ENCODE peak calls at places on chromosomes 3 and 15, in four cellular contexts. V is Peyer's patch, U is AG04450, E is mucosa of descending colon. K is an unnamed sample.

GRCh38 chr3:10310578-10310977 is 10.3 kb downstream of the SEC13 start:
- DNase-seq in E (no peak), V (no peak), U (peak), K (no peak)

GRCh38 chr15:48681274-48681840 is 35.8 kb upstream of the FBN1 start:
- DNase-seq in V (no peak), U (no peak), E (no peak), K (no peak)

GRCh38 chr15:63491979-63492378 is 12.4 kb upstream of the USP3 start:
- DNase-seq in U (peak), V (no peak), E (no peak), K (no peak)

GRCh38 chr3:117304681-117305080 is 595.1 kb downstream of the TUSC7 start:
- DNase-seq in U (no peak), E (no peak), V (no peak), K (no peak)

GRCh38 chr3:194306109-194306686 is 44.9 kb downstream of the CPN2 start:
- DNase-seq in U (no peak), V (no peak), E (no peak), K (no peak)

GRCh38 chr3:150504473-150504872 is 41.8 kb downstream of the SERP1 start:
- DNase-seq in V (no peak), U (no peak), E (no peak), K (no peak)

GRCh38 chr3:43894176-43895049 is 203.7 kb downstream of the ABHD5 start:
- DNase-seq in U (peak), E (peak), V (peak), K (no peak)

GRCh38 chr3:62241279-62241678 is 132.1 kb downstream of the FEZF2 start:
- DNase-seq in U (no peak), E (no peak), V (no peak), K (no peak)

GRCh38 chr15:85988741-85989140 is 90.9 kb upstream of the AGBL1 start:
- DNase-seq in E (no peak), U (no peak), V (no peak), K (no peak)

GRCh38 chr3:127017781-127018180 is 34.9 kb downstream of the PLXNA1 start:
- DNase-seq in V (no peak), U (no peak), E (no peak), K (no peak)

GRCh38 chr15:67125589-67126502 is 60.4 kb downstream of the SMAD3 start:
- DNase-seq in E (no peak), U (peak), V (no peak), K (peak)

GRCh38 chr3:45064512-45065372 is 38.6 kb downstream of the CLEC3B start:
- DNase-seq in E (no peak), U (peak), V (no peak), K (no peak)

GRCh38 chr3:159637895-159638542 is 350.6 kb upstream of the IL12A start:
- DNase-seq in V (no peak), U (peak), E (no peak), K (peak)

GRCh38 chr15:71610991-71611720 is 199.2 kb upstream of the NR2E3 start:
- DNase-seq in U (no peak), E (no peak), V (no peak), K (no peak)

GRCh38 chr3:40718681-40719080 is 193.9 kb downstream of the ZNF621 start:
- DNase-seq in U (no peak), V (no peak), E (no peak), K (no peak)

GRCh38 chr3:66397745-66398144 is 103.1 kb downstream of the LRIG1 start:
- DNase-seq in E (no peak), U (no peak), V (no peak), K (no peak)

GRCh38 chr15:92336588-92336987 is 57.1 kb upstream of the ST8SIA2 start:
- DNase-seq in V (no peak), E (no peak), U (no peak), K (no peak)

GRCh38 chr3:126367316-126367805 is 10.2 kb upstream of the KLF15 start:
- DNase-seq in U (no peak), E (no peak), V (peak), K (no peak)

GRCh38 chr3:105798381-105798934 is 70.4 kb downstream of the CBLB start:
- DNase-seq in V (no peak), U (no peak), E (no peak), K (no peak)

GRCh38 chr15:97561529-97561928 is 399.0 kb upstream of the ARRDC4 start:
- DNase-seq in U (no peak), V (no peak), E (no peak), K (no peak)

GRCh38 chr3:113585720-113586119 is 53.4 kb downstream of the SIDT1 start:
- DNase-seq in V (no peak), U (no peak), E (no peak), K (no peak)

GRCh38 chr3:105944721-105945120 is 75.9 kb upstream of the CBLB start:
- DNase-seq in V (no peak), E (no peak), U (peak), K (no peak)

GRCh38 chr15:95604634-95605036 is 725.9 kb upstream of the NR2F2 start:
- DNase-seq in U (peak), E (no peak), V (no peak), K (no peak)

GRCh38 chr3:195718477-195718984 is 2.2 kb upstream of the MUC20 start:
- DNase-seq in U (no peak), E (no peak), V (no peak), K (no peak)

GRCh38 chr15:71342658-71343057 is 227.4 kb downstream of the THSD4 start:
- DNase-seq in V (no peak), U (no peak), E (no peak), K (no peak)

GRCh38 chr3:185024406-185024805 is 128.5 kb downstream of the C3orf70 start:
- DNase-seq in E (no peak), V (no peak), U (no peak), K (no peak)

GRCh38 chr15:30956216-30956803 is 35.1 kb downstream of the MTMR10 start:
- DNase-seq in V (no peak), E (no peak), U (no peak), K (no peak)

GRCh38 chr3:49570033-49570654 is 15.9 kb downstream of the BSN start:
- DNase-seq in U (no peak), E (no peak), V (no peak), K (no peak)

GRCh38 chr15:31964586-31965307 is 65.6 kb upstream of the CHRNA7 start:
- DNase-seq in E (no peak), U (no peak), V (no peak), K (no peak)

GRCh38 chr3:99789322-99789721 is 28.3 kb upstream of the CMSS1 start:
- DNase-seq in E (no peak), V (no peak), U (peak), K (no peak)

GRCh38 chr3:71064288-71064975 is 519.1 kb downstream of the FOXP1 start:
- DNase-seq in U (no peak), E (peak), V (peak), K (no peak)

GRCh38 chr3:118102737-118103136 is 931.9 kb downstream of the IGSF11 start:
- DNase-seq in V (no peak), U (no peak), E (no peak), K (no peak)

GRCh38 chr3:173986861-173987410 is 589.4 kb downstream of the NLGN1 start:
- DNase-seq in E (no peak), V (no peak), U (no peak), K (no peak)

GRCh38 chr3:115937054-115937453 is 313.7 kb downstream of the GAP43 start:
- DNase-seq in V (no peak), E (no peak), U (no peak), K (no peak)
- TF ChIP-seq CTCF in V (no peak), E (no peak), U (peak), K (peak)

DNA sequence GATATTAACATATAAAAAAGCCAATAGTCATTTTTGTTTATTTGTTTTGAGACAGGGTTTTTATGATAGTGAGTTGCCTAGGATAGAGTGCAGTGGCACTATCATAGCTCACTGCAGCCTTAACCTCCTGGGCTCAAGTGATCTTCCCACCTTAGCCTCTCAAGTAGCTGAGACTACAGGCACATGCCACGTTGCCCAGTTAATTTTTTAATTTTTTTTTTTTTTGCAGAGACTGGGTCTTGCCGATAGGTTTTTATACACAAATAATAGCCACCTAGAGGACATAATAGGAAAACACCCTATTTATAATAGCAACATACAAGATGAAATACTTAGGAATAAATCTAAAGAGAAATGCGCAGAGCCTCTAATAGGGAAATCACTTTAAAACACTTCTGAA is 13.3 kb downstream of the EIF3J start:
- DNase-seq in E (no peak), V (no peak), U (no peak), K (peak)
- TF ChIP-seq CTCF in E (no peak), V (peak), U (peak), K (peak)

DNA sequence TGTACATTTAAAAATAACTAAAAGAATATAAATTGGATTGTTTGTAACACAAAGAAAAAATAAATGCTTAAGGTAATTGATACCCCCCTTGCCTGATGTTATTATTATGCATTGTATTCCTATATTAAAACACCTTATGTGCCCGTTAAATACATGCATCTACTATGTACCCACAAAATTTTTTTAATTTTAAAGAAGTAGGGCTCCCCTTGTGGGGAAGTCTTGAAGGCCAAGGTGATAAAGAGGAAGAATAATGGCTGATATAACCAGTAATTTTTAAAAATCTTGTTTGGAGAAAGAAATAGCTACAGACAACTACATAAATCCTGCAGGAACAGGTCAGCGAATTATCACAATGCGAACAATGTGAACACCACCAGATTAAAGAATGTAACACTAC is 451.7 kb upstream of the ARHGEF26 start:
- DNase-seq in E (no peak), U (no peak), V (no peak), K (no peak)
- TF ChIP-seq CTCF in E (no peak), U (peak), V (no peak), K (peak)

DNA sequence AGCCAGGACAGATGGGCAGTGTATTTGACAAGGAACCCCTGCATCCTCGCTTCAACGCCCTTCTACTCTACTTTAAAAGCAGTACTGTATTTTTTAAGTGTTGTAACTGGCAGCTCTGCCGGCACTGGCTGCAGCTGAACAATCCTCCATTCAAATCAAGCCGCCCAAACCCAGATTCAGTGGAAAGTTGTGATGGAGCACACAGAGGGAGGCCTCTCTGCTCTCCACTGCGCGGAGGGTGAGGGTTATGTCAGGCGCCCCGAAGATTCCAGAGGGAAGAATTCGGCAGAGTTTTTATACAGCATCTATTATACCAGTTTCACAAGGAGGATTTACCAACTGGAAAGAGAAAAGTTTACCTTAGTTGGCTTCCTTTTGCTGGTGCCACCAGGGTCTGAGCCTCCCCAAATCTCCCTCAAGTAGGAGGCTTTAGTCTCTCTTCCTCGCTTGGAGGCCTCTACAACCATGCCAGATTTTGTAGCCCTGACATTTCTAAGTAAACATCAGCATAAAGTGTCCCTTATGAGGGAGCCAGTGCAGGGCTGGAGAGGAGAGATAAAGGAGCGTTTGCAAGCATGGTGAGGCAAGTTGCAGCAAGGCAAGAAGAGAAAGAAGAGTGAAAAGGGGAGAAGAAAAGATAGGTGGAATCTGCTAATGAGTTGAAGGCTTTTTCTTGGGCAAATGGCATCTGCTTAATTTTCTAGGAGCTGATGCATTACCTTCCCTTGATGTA is 82.8 kb upstream of the FNDC3B start:
- DNase-seq in U (no peak), V (no peak), E (no peak), K (no peak)
- TF ChIP-seq CTCF in U (no peak), V (no peak), E (no peak), K (no peak)

DNA sequence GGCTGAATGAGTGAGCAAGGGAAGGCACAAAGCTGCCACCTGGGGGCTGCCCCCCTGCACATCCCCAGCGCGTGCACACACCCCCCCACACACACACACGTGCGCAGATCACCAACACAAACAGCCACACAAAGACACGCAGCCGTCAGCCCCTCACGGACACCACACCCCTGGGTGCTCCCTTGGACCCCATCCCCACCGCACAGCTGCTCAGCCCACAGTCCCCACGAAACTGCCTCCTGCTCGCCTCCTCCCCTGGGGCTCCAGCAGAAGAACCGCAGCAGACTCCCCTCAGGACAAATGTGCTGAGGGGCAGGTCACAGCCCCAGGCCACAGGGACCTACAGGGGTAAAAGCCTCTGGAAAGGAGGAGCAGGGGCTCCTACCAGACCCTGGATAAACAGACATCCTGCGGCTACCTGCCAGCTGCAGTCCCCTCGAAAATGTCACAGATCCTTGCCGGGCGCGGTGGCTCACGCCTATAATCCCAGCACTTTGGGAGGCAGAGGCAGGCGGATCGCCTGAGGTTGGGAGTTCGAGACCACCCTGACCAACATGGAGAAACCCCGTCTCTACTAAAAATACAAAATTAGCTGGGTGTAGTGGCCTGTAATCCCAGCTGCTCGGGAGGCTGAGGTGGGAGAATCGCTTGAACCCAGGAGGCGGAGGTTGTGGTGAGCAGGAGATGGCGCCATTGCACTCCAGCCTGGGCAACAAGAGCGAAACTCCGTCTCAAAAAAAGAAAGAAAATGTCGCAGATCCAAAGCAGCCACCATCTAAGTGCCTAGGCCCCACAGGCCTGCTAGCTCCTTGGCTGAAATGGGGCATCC is 6.5 kb downstream of the TWF2 start:
- DNase-seq in U (no peak), E (no peak), V (peak), K (no peak)
- TF ChIP-seq CTCF in U (no peak), E (no peak), V (no peak), K (no peak)

GRCh38 chr3:133940536-133940935 is 44.9 kb upstream of the RAB6B start:
- DNase-seq in E (no peak), U (no peak), V (no peak), K (no peak)

GRCh38 chr3:133937756-133938601 is 42.3 kb upstream of the RAB6B start:
- DNase-seq in V (no peak), E (no peak), U (no peak), K (no peak)

GRCh38 chr3:133937061-133937686 is 41.5 kb upstream of the RAB6B start:
- DNase-seq in U (no peak), E (no peak), V (no peak), K (no peak)

GRCh38 chr3:133939496-133939835 is 43.8 kb upstream of the RAB6B start:
- DNase-seq in V (no peak), U (no peak), E (no peak), K (no peak)

DNA sequence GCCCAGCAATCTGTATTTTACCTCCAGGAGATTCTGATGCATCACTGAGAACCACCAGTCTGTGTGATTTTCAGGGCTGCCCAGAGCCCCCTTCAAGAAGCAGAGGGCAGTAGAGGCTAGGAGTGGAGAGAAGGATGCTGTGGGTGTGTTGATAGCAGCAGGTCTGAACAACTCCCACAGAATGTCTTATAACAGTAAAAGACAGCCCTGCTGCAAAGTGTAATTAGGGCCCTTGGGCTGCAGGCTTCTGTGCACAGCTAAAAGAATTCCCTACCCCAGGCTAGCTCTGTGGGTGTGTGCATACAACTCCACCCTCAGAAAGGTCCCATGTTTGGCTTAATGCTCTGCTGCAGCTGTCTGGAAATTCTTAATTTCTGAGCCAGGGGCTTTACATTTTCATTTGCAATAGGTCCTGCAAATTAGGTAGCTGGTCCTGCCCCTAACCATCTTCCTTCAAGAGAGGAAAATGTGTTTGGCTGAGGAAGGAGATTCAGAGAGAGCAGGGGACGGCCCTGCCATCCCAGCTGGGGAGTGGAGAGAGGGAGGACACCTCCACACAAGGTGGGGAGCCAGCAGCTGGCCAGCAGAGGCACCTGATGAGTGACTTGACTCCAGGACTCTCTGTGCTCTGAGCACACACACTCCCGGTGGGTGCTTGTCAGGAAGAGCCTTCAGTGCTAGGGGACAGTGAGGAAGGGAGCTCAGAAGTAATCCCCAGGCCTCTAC is 43.3 kb upstream of the RAB6B start:
- DNase-seq in V (no peak), E (no peak), U (no peak), K (no peak)
- TF ChIP-seq CTCF in V (no peak), E (no peak), U (peak), K (peak)

DNA sequence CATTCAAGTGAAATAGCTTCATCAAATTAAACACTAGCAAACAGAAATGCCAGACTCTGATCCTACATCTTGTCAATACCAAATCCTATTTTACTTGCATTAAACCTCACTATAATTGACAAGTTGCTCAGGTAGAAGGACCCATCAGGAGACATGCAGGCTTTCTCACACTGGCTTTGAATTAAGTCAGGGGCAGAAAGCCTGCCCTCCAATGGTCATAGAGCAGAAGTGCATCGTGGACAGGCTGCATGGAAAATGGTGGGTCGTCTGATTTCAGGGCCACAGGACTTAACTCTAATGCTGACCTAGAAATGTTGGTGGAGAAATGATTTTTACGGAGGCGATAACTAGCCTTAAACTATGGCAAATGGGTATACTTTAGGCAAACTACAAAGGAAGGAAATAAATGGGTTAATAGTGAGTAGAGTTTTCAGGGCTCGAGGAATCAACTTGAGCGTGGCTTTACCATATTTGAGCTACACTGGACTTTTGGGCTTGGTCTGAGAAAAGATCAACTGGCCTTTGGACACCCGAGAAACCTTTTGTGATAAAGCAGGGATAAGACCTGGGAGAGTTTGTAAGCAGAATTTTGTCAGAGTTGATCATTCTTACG is 283.9 kb downstream of the GRM7 start:
- DNase-seq in U (no peak), E (no peak), V (no peak), K (no peak)
- TF ChIP-seq CTCF in U (no peak), E (peak), V (peak), K (peak)

K was measured in retinal pigment epithelial cell.